ENCODE peak calls at places on chromosomes 6 and 20, in five cellular contexts. A is hippocampal formation; N is osteocyte; T is hepatocyte; K is activated CD8-positive, alpha-beta memory T cell treated with anti-CD3 and anti-CD28 coated beads for 4 hours. Q is an unnamed sample.

GRCh38 chr6:159727717-159728440 is 573 bp downstream of the WTAP start:
- DNase-seq in A (no peak), N (no peak), T (peak; percentile 28), K (no peak), Q (no peak)

GRCh38 chr20:14055127-14055742 is 59.9 kb downstream of the MACROD2 start:
- DNase-seq in A (no peak), N (no peak), T (peak; percentile 82), K (no peak), Q (no peak)

GRCh38 chr6:86477510-86478166 is 459.7 kb upstream of the HTR1E start:
- DNase-seq in A (no peak), N (no peak), T (peak; percentile 64), K (no peak), Q (no peak)

GRCh38 chr6:3529232-3529631 is 72.4 kb upstream of the SLC22A23 start:
- DNase-seq in A (no peak), N (peak; percentile 3), T (no peak), K (no peak), Q (no peak)

GRCh38 chr20:61690150-61690549 is 375.5 kb downstream of the TAF4 start:
- DNase-seq in A (no peak), N (no peak), T (no peak), K (no peak), Q (no peak)

GRCh38 chr6:169341706-169342105 is 88.1 kb upstream of the THBS2 start:
- DNase-seq in A (no peak), N (no peak), T (no peak), K (no peak), Q (no peak)

GRCh38 chr6:14068133-14068532 is 49.4 kb upstream of the CD83 start:
- DNase-seq in A (no peak), N (no peak), T (no peak), K (no peak), Q (no peak)

GRCh38 chr6:143068001-143068400 is 7.3 kb downstream of the AIG1 start:
- DNase-seq in A (no peak), N (no peak), T (no peak), K (no peak), Q (no peak)

GRCh38 chr6:10659697-10660348 is 34.6 kb downstream of the C6orf52 start:
- DNase-seq in A (no peak), N (peak; percentile 85), T (peak; percentile 61), K (no peak), Q (no peak)

GRCh38 chr20:33084722-33085121 is 5.3 kb downstream of the BPIFB4 start:
- DNase-seq in A (no peak), N (no peak), T (no peak), K (no peak), Q (no peak)

GRCh38 chr6:12245763-12246720 is 44.1 kb upstream of the EDN1 start:
- DNase-seq in A (no peak), N (no peak), T (no peak), K (no peak), Q (no peak)

GRCh38 chr20:36991708-36992107 is 40.2 kb upstream of the SAMHD1 start:
- DNase-seq in A (no peak), N (no peak), T (no peak), K (no peak), Q (no peak)

GRCh38 chr6:76230711-76231110 is 158.2 kb upstream of the IMPG1 start:
- DNase-seq in A (no peak), N (no peak), T (peak; percentile 26), K (no peak), Q (no peak)

GRCh38 chr6:90885611-90886056 is 298.8 kb upstream of the MAP3K7 start:
- DNase-seq in A (no peak), N (no peak), T (no peak), K (no peak), Q (no peak)

Q was measured in central memory CD8-positive, alpha-beta T cell.